ENCODE peak calls at places on chromosomes 2 and 18, in five cellular contexts. A, C, G, Q and M are unnamed samples.
A peak's percentile ranks its signal among the peaks of the same experiment; 100 is the strongest.

GRCh38 chr2:74671479-74671878 is 17.4 kb downstream of the SEMA4F start:
- DNase-seq in C (no peak), G (no peak), Q (no peak), A (no peak), M (no peak)

GRCh38 chr2:225764346-225764745 is 364.8 kb downstream of the NYAP2 start:
- DNase-seq in Q (no peak), A (no peak), G (no peak), C (no peak), M (no peak)

GRCh38 chr2:168796583-168797285 is 5.7 kb upstream of the NOSTRIN start:
- DNase-seq in Q (no peak), C (no peak), G (no peak), A (no peak), M (no peak)

GRCh38 chr2:241941691-241942301 is 72.3 kb downstream of the RTP5 start:
- DNase-seq in C (no peak), G (no peak), Q (peak; percentile 49), A (no peak), M (no peak)

GRCh38 chr2:159489476-159489875 is 126.9 kb downstream of the BAZ2B start:
- DNase-seq in C (no peak), Q (no peak), G (no peak), A (no peak), M (no peak)

GRCh38 chr2:215401896-215402379 is 33.9 kb downstream of the FN1 start:
- DNase-seq in A (no peak), G (no peak), C (no peak), Q (no peak), M (no peak)

GRCh38 chr2:6785511-6785910 is 80.2 kb downstream of the CMPK2 start:
- DNase-seq in A (no peak), C (no peak), Q (no peak), G (no peak), M (no peak)

GRCh38 chr2:3492951-3493609 is 26.3 kb downstream of the ADI1 start:
- DNase-seq in C (no peak), G (no peak), Q (no peak), A (no peak), M (no peak)

GRCh38 chr2:227460079-227460485 is 11.9 kb upstream of the AGFG1 start:
- DNase-seq in G (peak; percentile 55), Q (no peak), C (no peak), A (no peak), M (peak; percentile 31)
- H3K4me3 ChIP-seq in G (peak overlapping the region; percentile 1), Q (no peak overlapping the region), C (no peak overlapping the region), A (no peak overlapping the region), M (peak overlapping the region; percentile 21)

GRCh38 chr2:238133499-238134392 is 4.7 kb upstream of the KLHL30 start:
- DNase-seq in G (no peak), C (peak; percentile 14), Q (peak; percentile 29), A (no peak), M (no peak)
- H3K4me1 ChIP-seq in G (no peaks in the 10 kb centered on the region), C (no peaks in the 10 kb centered on the region), Q (no peaks in the 10 kb centered on the region), A (peaks cover 15% of the 10 kb centered on the region), M (no peaks in the 10 kb centered on the region)

DNA sequence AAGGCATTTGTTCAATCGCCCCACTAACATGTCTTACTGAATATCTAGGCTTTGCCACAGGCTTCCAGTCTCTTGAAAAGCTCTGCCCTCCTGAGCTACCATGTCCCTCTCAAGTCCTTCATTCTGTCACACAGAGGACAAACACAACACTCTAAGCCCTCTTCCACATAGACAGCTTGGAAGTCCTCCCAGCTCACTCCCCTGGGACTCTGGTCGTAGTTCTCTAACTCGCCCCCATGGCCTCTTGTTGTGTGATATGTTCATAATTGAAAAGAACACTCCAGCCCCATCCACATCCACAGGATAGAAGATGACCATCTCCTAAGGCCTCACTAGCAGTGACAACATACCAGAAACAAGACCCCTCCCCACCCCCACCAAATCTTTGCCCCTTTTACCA is 37.9 kb downstream of the BUB1 start:
- DNase-seq in C (no peak), A (no peak), G (no peak), Q (no peak), M (no peak)
- H3K36me3 ChIP-seq in C (no peaks in the 10 kb centered on the region), A (peaks cover 81% of the 10 kb centered on the region), G (no peaks in the 10 kb centered on the region), Q (no peaks in the 10 kb centered on the region), M (peaks cover 5% of the 10 kb centered on the region)

GRCh38 chr18:576924-577323 is 3.3 kb upstream of the CETN1 start:
- DNase-seq in A (no peak), C (no peak), G (no peak), Q (no peak), M (no peak)

GRCh38 chr18:572499-573289 is 7.5 kb upstream of the CETN1 start:
- DNase-seq in A (no peak), C (no peak), Q (no peak), G (no peak), M (no peak)

GRCh38 chr18:573385-573784 is 6.8 kb upstream of the CETN1 start:
- DNase-seq in A (no peak), C (no peak), G (no peak), Q (no peak), M (no peak)

GRCh38 chr18:577606-578005 is 2.6 kb upstream of the CETN1 start:
- DNase-seq in A (no peak), G (no peak), Q (no peak), C (no peak), M (no peak)

GRCh38 chr18:574456-575228 is 5.5 kb upstream of the CETN1 start:
- DNase-seq in A (peak; percentile 49), Q (no peak), G (no peak), C (no peak), M (no peak)
- H3K4me3 ChIP-seq in A (no peak overlapping the region), Q (no peak overlapping the region), G (no peak overlapping the region), C (no peak overlapping the region), M (no peak overlapping the region)

GRCh38 chr2:217845251-217845650 is 157.5 kb downstream of the TNS1 start:
- DNase-seq in A (no peak), G (no peak), C (no peak), Q (no peak), M (no peak)
- H3K4me1 ChIP-seq in A (peaks cover 3% of the 10 kb centered on the region), G (no peaks in the 10 kb centered on the region), C (no peaks in the 10 kb centered on the region), Q (peaks cover 3% of the 10 kb centered on the region), M (no peaks in the 10 kb centered on the region)

GRCh38 chr2:24287171-24287570 is 73.2 kb downstream of the ITSN2 start:
- DNase-seq in Q (no peak), A (no peak), G (no peak), C (no peak), M (peak; percentile 14)
- H3K36me3 ChIP-seq in Q (no peaks in the 10 kb centered on the region), A (no peaks in the 10 kb centered on the region), G (peaks cover 23% of the 10 kb centered on the region), C (no peaks in the 10 kb centered on the region), M (peaks cover 52% of the 10 kb centered on the region)

DNA sequence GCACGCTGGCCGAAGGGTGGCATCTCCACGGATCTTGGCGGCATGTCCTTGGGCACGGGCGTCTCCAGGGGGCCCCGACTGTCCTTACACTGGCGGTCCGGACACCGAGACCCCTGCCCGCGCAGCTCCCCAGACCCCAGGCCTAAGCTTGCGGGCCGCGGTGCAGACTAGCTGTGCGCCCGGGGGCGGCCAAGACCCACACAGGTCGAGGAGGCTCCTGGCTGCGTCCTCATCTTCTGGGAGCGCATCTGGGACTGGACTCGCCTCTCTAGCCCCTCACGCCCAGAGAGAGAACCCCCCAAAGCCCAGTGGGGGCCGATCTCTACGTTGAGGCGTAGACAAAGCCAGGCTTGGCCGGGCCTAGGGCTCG is 468 bp upstream of the TWIST2 start:
- DNase-seq in G (no peak), C (no peak), A (no peak), Q (no peak), M (no peak)
- H3K4me3 ChIP-seq in G (no peak overlapping the region), C (peak overlapping the region; percentile 50), A (peak overlapping the region; percentile 80), Q (peak overlapping the region; percentile 62), M (no peak overlapping the region)

DNA sequence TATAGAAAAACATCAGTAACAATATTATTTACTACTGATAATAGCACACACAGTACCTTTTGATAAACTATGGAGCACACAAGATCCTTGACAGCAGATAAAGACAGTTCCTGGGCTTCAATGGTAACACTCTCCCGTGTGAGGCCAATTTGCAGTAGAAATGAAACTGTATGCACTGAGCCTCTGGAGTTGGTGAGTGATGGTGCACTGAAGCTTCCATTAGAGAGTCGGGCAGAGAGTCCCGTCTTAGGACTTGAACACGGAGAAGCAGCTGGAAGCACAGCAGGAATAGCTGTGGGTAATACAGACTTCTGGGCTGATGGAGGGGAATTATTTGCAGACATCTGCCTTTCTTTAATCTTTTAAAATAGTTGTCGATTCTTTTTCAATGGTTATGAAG is 8.5 kb downstream of the PRKD3 start:
- DNase-seq in C (no peak), A (no peak), Q (no peak), G (no peak), M (no peak)
- H3K4me1 ChIP-seq in C (no peaks in the 10 kb centered on the region), A (no peaks in the 10 kb centered on the region), Q (peaks cover 8% of the 10 kb centered on the region), G (peaks cover 6% of the 10 kb centered on the region), M (peaks cover 3% of the 10 kb centered on the region)